ENCODE peak calls at places on chromosomes 13 and 19, in five cellular contexts. O, C, R, Y and G are unnamed samples.
A peak's percentile ranks its signal among the peaks of the same experiment; 100 is the strongest.

GRCh38 chr19:20078696-20079095 is 896 bp downstream of the ZNF90 start:
- DNase-seq in O (peak; percentile 49), C (no peak), R (peak; percentile 60), Y (peak; percentile 5), G (peak; percentile 46)

GRCh38 chr13:112900691-112901091 is 68.3 kb upstream of the MCF2L start:
- DNase-seq in O (no peak), C (no peak), R (no peak), Y (no peak), G (no peak)

GRCh38 chr13:83065136-83065535 is 817.1 kb downstream of the SLITRK1 start:
- DNase-seq in O (no peak), C (no peak), R (peak; percentile 34), Y (no peak), G (peak; percentile 75)

GRCh38 chr19:38849746-38850230 is at the start of gene HNRNPL:
- DNase-seq in O (peak; percentile 100), C (no peak), R (no peak), Y (peak; percentile 97), G (no peak)

GRCh38 chr13:66501187-66501586 is 728.9 kb downstream of the PCDH9 start:
- DNase-seq in O (no peak), C (no peak), R (peak; percentile 83), Y (no peak), G (no peak)

GRCh38 chr19:5150902-5151741 is 182.2 kb downstream of the KDM4B start:
- DNase-seq in O (no peak), C (no peak), R (no peak), Y (no peak), G (no peak)

GRCh38 chr13:94114166-94114565 is 365.3 kb downstream of the DCT start:
- DNase-seq in O (no peak), C (no peak), R (no peak), Y (no peak), G (no peak)

GRCh38 chr19:29479941-29480340 is 45.9 kb upstream of the VSTM2B start:
- DNase-seq in O (peak; percentile 26), C (no peak), R (no peak), Y (no peak), G (no peak)

GRCh38 chr13:50366488-50367174 is 351.4 kb downstream of the KCNRG start:
- DNase-seq in O (peak; percentile 73), C (no peak), R (no peak), Y (no peak), G (no peak)

GRCh38 chr19:3710265-3710812 is 2.2 kb downstream of the TJP3 start:
- DNase-seq in O (no peak), C (no peak), R (peak; percentile 35), Y (no peak), G (peak; percentile 59)

GRCh38 chr13:96824110-96824509 is 170.2 kb downstream of the OXGR1 start:
- DNase-seq in O (no peak), C (no peak), R (peak; percentile 63), Y (no peak), G (no peak)

GRCh38 chr13:79128158-79128557 is 277.9 kb downstream of the RBM26 start:
- DNase-seq in O (no peak), C (no peak), R (peak; percentile 74), Y (no peak), G (peak; percentile 49)

GRCh38 chr19:50401505-50402450 is 17.0 kb upstream of the SPIB start:
- DNase-seq in O (no peak), C (no peak), R (no peak), Y (no peak), G (no peak)

GRCh38 chr13:73473016-73473415 is 414.2 kb downstream of the KLF5 start:
- DNase-seq in O (no peak), C (no peak), R (no peak), Y (no peak), G (no peak)

GRCh38 chr13:47220453-47221150 is 323.7 kb upstream of the HTR2A start:
- DNase-seq in O (no peak), C (no peak), R (no peak), Y (no peak), G (peak; percentile 26)

GRCh38 chr19:54152267-54152666 is 7.3 kb downstream of the LENG1 start:
- DNase-seq in O (no peak), C (no peak), R (no peak), Y (no peak), G (no peak)

GRCh38 chr19:7680606-7681335 is at the start of gene TRAPPC5:
- DNase-seq in O (peak; percentile 92), C (peak; percentile 82), R (peak; percentile 74), Y (peak; percentile 95), G (peak; percentile 95)

GRCh38 chr19:5395996-5396939 is 55.7 kb upstream of the PTPRS start:
- DNase-seq in O (no peak), C (no peak), R (no peak), Y (no peak), G (no peak)

GRCh38 chr19:28289294-28290063 is 923.5 kb downstream of the UQCRFS1 start:
- DNase-seq in O (no peak), C (peak; percentile 44), R (peak; percentile 46), Y (peak; percentile 88), G (peak; percentile 90)

GRCh38 chr19:53906211-53907192 is 2.6 kb upstream of the CACNG7 start:
- DNase-seq in O (peak; percentile 88), C (peak; percentile 71), R (peak; percentile 28), Y (peak; percentile 79), G (peak; percentile 56)

GRCh38 chr13:26228080-26228479 is 6.0 kb upstream of the RNF6 start:
- DNase-seq in O (no peak), C (no peak), R (no peak), Y (no peak), G (peak; percentile 9)

GRCh38 chr19:35587326-35587725 is 1.4 kb downstream of the PMIS2 start:
- DNase-seq in O (no peak), C (no peak), R (peak; percentile 35), Y (no peak), G (peak; percentile 13)

GRCh38 chr19:41564515-41565383 is 11.2 kb upstream of the CEACAM21 start:
- DNase-seq in O (no peak), C (no peak), R (peak; percentile 3), Y (no peak), G (peak; percentile 3)

GRCh38 chr19:335072-335471 is 9.5 kb downstream of the MIER2 start:
- DNase-seq in O (no peak), C (no peak), R (no peak), Y (no peak), G (no peak)

GRCh38 chr19:38634757-38635482 is 12.5 kb upstream of the ACTN4 start:
- DNase-seq in O (peak; percentile 90), C (peak; percentile 74), R (peak; percentile 70), Y (peak; percentile 83), G (peak; percentile 87)